ENCODE peak calls at places on chromosomes 2 and 18, in nine cellular contexts. N is left kidney; M is A172; X is fibroblast of the aortic adventitia; W is effector memory CD8-positive, alpha-beta T cell; Z is NCI-H1694 treated with DMSO at 0.1 percent for 48 hours; B is NCI-H1092; O is mammary epithelial cell; S is NCI-H2081. C is an unnamed sample.

GRCh38 chr2:241237047-241237446 is 48.6 kb downstream of the ANO7 start:
- DNase-seq in O (no peak), M (no peak), W (no peak), Z (no peak), N (no peak), S (no peak), B (no peak), X (no peak), C (no peak)

GRCh38 chr2:47019991-47020681 is 104.5 kb upstream of the MCFD2 start:
- DNase-seq in M (no peak), B (no peak), W (no peak), O (no peak), S (no peak), N (no peak), X (no peak), Z (no peak), C (no peak)

GRCh38 chr2:212903413-212903812 is 248.0 kb downstream of the IKZF2 start:
- DNase-seq in Z (no peak), N (no peak), W (no peak), M (no peak), S (no peak), X (no peak), O (peak), B (no peak), C (no peak)

GRCh38 chr18:31513189-31513907 is 15.4 kb downstream of the DSG2 start:
- DNase-seq in S (no peak), N (no peak), X (peak), M (peak), O (peak), W (no peak), Z (no peak), B (no peak), C (no peak)

GRCh38 chr2:152480870-152481269 is 145.9 kb downstream of the FMNL2 start:
- DNase-seq in N (peak), W (no peak), O (no peak), M (no peak), Z (no peak), B (no peak), X (no peak), S (no peak), C (no peak)

GRCh38 chr2:83567551-83567950 is 891.5 kb downstream of the SUCLG1 start:
- DNase-seq in M (no peak), W (no peak), X (no peak), O (no peak), Z (no peak), S (no peak), N (no peak), B (no peak), C (no peak)

GRCh38 chr2:113679457-113679856 is 52.4 kb downstream of the RABL2A start:
- DNase-seq in Z (no peak), X (no peak), B (no peak), M (no peak), N (no peak), S (no peak), W (no peak), O (no peak), C (no peak)

GRCh38 chr2:1823187-1824169 is 79.2 kb upstream of the PXDN start:
- DNase-seq in S (no peak), O (no peak), M (no peak), Z (no peak), B (no peak), W (no peak), X (no peak), N (peak), C (peak)

GRCh38 chr2:231648579-231649174 is 56.0 kb downstream of the TEX44 start:
- DNase-seq in W (peak), M (peak), N (peak), S (peak), O (peak), B (peak), Z (peak), X (peak), C (peak)

GRCh38 chr18:68791801-68792200 is 6.1 kb upstream of the CCDC102B start:
- DNase-seq in W (no peak), S (no peak), B (no peak), X (no peak), O (no peak), N (peak), M (no peak), Z (no peak), C (no peak)

GRCh38 chr2:30665761-30666306 is 141.4 kb downstream of the CAPN13 start:
- DNase-seq in M (no peak), X (no peak), N (no peak), W (no peak), O (no peak), Z (no peak), B (no peak), S (no peak), C (no peak)

GRCh38 chr2:11356760-11357159 is 12.3 kb upstream of the ROCK2 start:
- DNase-seq in Z (no peak), S (no peak), N (no peak), O (no peak), M (no peak), B (no peak), X (no peak), W (no peak), C (no peak)

GRCh38 chr2:43879261-43879660 is 40.5 kb downstream of the ABCG8 start:
- DNase-seq in N (no peak), X (peak), B (no peak), M (peak), O (no peak), S (no peak), Z (no peak), W (no peak), C (no peak)

GRCh38 chr2:221448857-221449390 is 123.2 kb downstream of the EPHA4 start:
- DNase-seq in X (no peak), W (no peak), O (no peak), B (no peak), S (no peak), M (no peak), Z (no peak), N (no peak), C (no peak)

GRCh38 chr2:21484643-21485042 is 360.9 kb downstream of the TDRD15 start:
- DNase-seq in B (no peak), W (no peak), X (no peak), S (no peak), N (no peak), M (no peak), Z (no peak), O (no peak), C (no peak)

GRCh38 chr2:46171441-46171953 is 125.7 kb upstream of the EPAS1 start:
- DNase-seq in X (peak), N (peak), W (no peak), O (peak), M (peak), S (no peak), B (no peak), Z (peak), C (no peak)

GRCh38 chr2:200158586-200159365 is 147.7 kb upstream of the SPATS2L start:
- DNase-seq in S (no peak), W (no peak), N (peak), B (no peak), O (no peak), X (no peak), Z (no peak), M (no peak), C (no peak)

GRCh38 chr2:187580462-187581124 is 26.4 kb upstream of the TFPI start:
- DNase-seq in W (no peak), M (peak), Z (peak), B (no peak), S (peak), X (peak), O (peak), N (peak), C (peak)

GRCh38 chr2:37324786-37325624 is at the start of gene PRKD3:
- DNase-seq in N (no peak), S (peak), W (peak), B (no peak), M (peak), X (peak), Z (peak), O (peak), C (peak)

GRCh38 chr2:129180124-129180716 is 799.2 kb upstream of the RAB6C start:
- DNase-seq in W (no peak), X (no peak), M (no peak), O (no peak), B (no peak), N (no peak), Z (no peak), S (no peak), C (no peak)

GRCh38 chr2:148674063-148675020 is 29.8 kb downstream of the EPC2 start:
- DNase-seq in W (peak), Z (peak), M (peak), O (peak), B (no peak), N (no peak), S (no peak), X (no peak), C (peak)

GRCh38 chr2:67289921-67290371 is 107.2 kb upstream of the ETAA1 start:
- DNase-seq in M (peak), Z (no peak), W (no peak), S (no peak), O (peak), N (no peak), X (peak), B (no peak), C (no peak)

GRCh38 chr2:113784823-113785744 is 28.6 kb upstream of the SLC35F5 start:
- DNase-seq in B (no peak), X (peak), O (no peak), S (no peak), W (no peak), M (no peak), N (no peak), Z (peak), C (no peak)

GRCh38 chr2:168798076-168798887 is 4.2 kb upstream of the NOSTRIN start:
- DNase-seq in S (no peak), N (peak), Z (no peak), O (no peak), X (no peak), B (no peak), W (no peak), M (no peak), C (peak)

GRCh38 chr2:54549912-54550518 is 93.9 kb downstream of the SPTBN1 start:
- DNase-seq in B (no peak), Z (no peak), O (peak), W (no peak), N (peak), M (no peak), X (no peak), S (no peak), C (no peak)

GRCh38 chr2:7619203-7619602 is 702.0 kb downstream of the RNF144A start:
- DNase-seq in O (no peak), S (no peak), M (no peak), B (no peak), Z (no peak), X (no peak), W (no peak), N (no peak), C (no peak)

GRCh38 chr2:131033786-131034121 is 59.5 kb downstream of the FAM168B start:
- DNase-seq in O (no peak), M (no peak), W (no peak), S (no peak), N (no peak), B (no peak), Z (no peak), X (no peak), C (no peak)

GRCh38 chr2:67898605-67899004 is 164.2 kb downstream of the C1D start:
- DNase-seq in B (no peak), M (no peak), O (no peak), Z (no peak), X (no peak), W (no peak), N (no peak), S (no peak), C (no peak)

GRCh38 chr2:96730212-96730611 is 9.7 kb downstream of the LMAN2L start:
- DNase-seq in S (no peak), B (no peak), O (peak), W (no peak), N (no peak), M (no peak), Z (no peak), X (peak), C (no peak)

GRCh38 chr18:54775686-54776085 is 52.6 kb upstream of the RAB27B start:
- DNase-seq in M (peak), X (peak), O (peak), Z (no peak), W (no peak), S (no peak), N (no peak), B (no peak), C (peak)

GRCh38 chr2:75221872-75222271 is 22.6 kb upstream of the TACR1 start:
- DNase-seq in Z (no peak), M (peak), W (no peak), S (no peak), O (peak), B (no peak), N (no peak), X (peak), C (no peak)

GRCh38 chr2:7094113-7094760 is 177.0 kb downstream of the RNF144A start:
- DNase-seq in N (peak), S (no peak), W (no peak), O (no peak), B (no peak), Z (no peak), M (no peak), X (no peak), C (no peak)

GRCh38 chr2:119516121-119516520 is 8.2 kb downstream of the SCTR start:
- DNase-seq in M (no peak), B (no peak), N (no peak), X (no peak), S (no peak), O (peak), W (no peak), Z (no peak), C (no peak)

GRCh38 chr2:1581965-1582625 is 162.2 kb downstream of the PXDN start:
- DNase-seq in X (no peak), N (no peak), S (no peak), B (no peak), Z (no peak), W (no peak), M (no peak), O (peak), C (no peak)

GRCh38 chr2:55051026-55051866 is 995 bp upstream of the RTN4 start:
- DNase-seq in Z (no peak), M (peak), B (no peak), N (peak), S (no peak), O (peak), W (no peak), X (peak), C (peak)

GRCh38 chr18:42654561-42654960 is 460.9 kb downstream of the RIT2 start:
- DNase-seq in B (no peak), O (peak), M (peak), W (no peak), X (peak), N (no peak), S (no peak), Z (no peak), C (no peak)

GRCh38 chr18:59867337-59868104 is 32.3 kb upstream of the PMAIP1 start:
- DNase-seq in O (no peak), B (no peak), S (no peak), X (no peak), N (no peak), M (no peak), Z (no peak), W (no peak), C (peak)

GRCh38 chr2:152161598-152161997 is 14.0 kb downstream of the STAM2 start:
- DNase-seq in N (no peak), O (no peak), W (no peak), X (no peak), Z (no peak), B (no peak), M (no peak), S (no peak), C (no peak)

GRCh38 chr2:16707014-16707413 is 41.4 kb upstream of the CYRIA start:
- DNase-seq in O (no peak), N (no peak), X (no peak), M (no peak), W (no peak), Z (no peak), S (no peak), B (no peak), C (no peak)

C was measured in GM23338.